ENCODE peak calls at places on chromosomes 12 and 14, in four cellular contexts. K is astrocyte of the spinal cord; B is stimulated activated CD8-positive, alpha-beta memory T cell treated with anti-CD3 and anti-CD28 coated beads, Interleukin-12 subunit alpha, Interleukin-12 subunit beta, amount 100 ng/mL, for 4 hours; U is NCI-H1092 treated with DMSO at 0.1 percent for 48 hours. A is an unnamed sample.

GRCh38 chr14:22557846-22558220 is 31.2 kb downstream of the DAD1 start:
- DNase-seq in U (no peak), K (no peak), B (no peak), A (no peak)

GRCh38 chr14:57831981-57832380 is 33.9 kb downstream of the SLC35F4 start:
- DNase-seq in U (no peak), K (peak; percentile 4), B (no peak), A (no peak)

GRCh38 chr14:93832076-93832475 is 43.8 kb upstream of the PRIMA1 start:
- DNase-seq in U (no peak), K (no peak), B (no peak), A (no peak)

GRCh38 chr12:31492599-31493196 is 98.2 kb downstream of the DENND5B start:
- DNase-seq in K (no peak), U (no peak), B (no peak), A (no peak)

GRCh38 chr12:47817272-47818006 is 2.3 kb downstream of the HDAC7 start:
- DNase-seq in U (no peak), B (no peak), K (no peak), A (no peak)

GRCh38 chr14:68781161-68782021 is 11.5 kb downstream of the ZFP36L1 start:
- DNase-seq in B (no peak), U (no peak), K (no peak), A (peak; percentile 59)

GRCh38 chr14:24710403-24711063 is 76.5 kb upstream of the GZMB start:
- DNase-seq in U (peak; percentile 74), B (peak; percentile 21), K (peak; percentile 47), A (peak; percentile 75)

GRCh38 chr12:108273217-108273616 is 65.9 kb downstream of the CMKLR1 start:
- DNase-seq in K (no peak), U (no peak), B (no peak), A (no peak)